ENCODE peak calls at places on chromosome 20, in eight cellular contexts. U is testis; Q is breast epithelium; E is IMR-90; C is neural progenitor cell; A is CD8-positive, alpha-beta T cell; L is dorsolateral prefrontal cortex; Z is A549. P is an unnamed sample.

GRCh38 chr20:59735917-59736316 is 131.6 kb downstream of the PHACTR3 start:
- DNase-seq in U (no peak), Q (no peak), E (no peak), C (no peak), A (no peak), L (peak), Z (no peak), P (no peak)

GRCh38 chr20:5947276-5947675 is 3.1 kb downstream of the TRMT6 start:
- DNase-seq in U (no peak), Q (no peak), E (no peak), C (no peak), A (no peak), L (no peak), Z (no peak), P (no peak)

GRCh38 chr20:54372313-54372712 is 103.1 kb upstream of the DOK5 start:
- DNase-seq in U (no peak), Q (no peak), E (no peak), C (no peak), A (no peak), L (no peak), Z (no peak), P (no peak)

GRCh38 chr20:15674253-15675145 is 898.7 kb downstream of the KIF16B start:
- DNase-seq in U (no peak), Q (no peak), E (no peak), C (no peak), A (no peak), L (no peak), Z (no peak), P (no peak)

GRCh38 chr20:7459123-7459522 is 481.1 kb downstream of the HAO1 start:
- DNase-seq in U (no peak), Q (no peak), E (no peak), C (no peak), A (no peak), L (no peak), Z (no peak), P (no peak)

GRCh38 chr20:63100401-63100925 is 93.7 kb upstream of the BHLHE23 start:
- DNase-seq in U (peak), Q (no peak), E (no peak), C (no peak), A (no peak), L (no peak), Z (no peak), P (peak)

GRCh38 chr20:63974402-63975200 is 4.8 kb downstream of the SAMD10 start:
- DNase-seq in U (no peak), Q (peak), E (peak), C (no peak), A (no peak), L (no peak), Z (peak), P (no peak)

GRCh38 chr20:1881240-1881835 is 13.9 kb upstream of the SIRPA start:
- DNase-seq in U (no peak), Q (peak), E (no peak), C (no peak), A (no peak), L (no peak), Z (no peak), P (no peak)

GRCh38 chr20:61980647-61981583 is 84.8 kb downstream of the TAF4 start:
- DNase-seq in U (peak), Q (peak), E (no peak), C (peak), A (no peak), L (no peak), Z (peak), P (no peak)

GRCh38 chr20:52234302-52235045 is 42.9 kb upstream of the ZFP64 start:
- DNase-seq in U (no peak), Q (no peak), E (no peak), C (no peak), A (no peak), L (no peak), Z (no peak), P (no peak)

GRCh38 chr20:62822788-62823651 is 6.2 kb downstream of the COL9A3 start:
- DNase-seq in U (no peak), Q (no peak), E (peak), C (peak), A (peak), L (peak), Z (peak), P (peak)

GRCh38 chr20:16922834-16923233 is 174.7 kb downstream of the OTOR start:
- DNase-seq in U (no peak), Q (no peak), E (peak), C (no peak), A (no peak), L (no peak), Z (peak), P (no peak)

GRCh38 chr20:51400051-51400926 is 142.2 kb downstream of the NFATC2 start:
- DNase-seq in U (no peak), Q (no peak), E (no peak), C (no peak), A (peak), L (no peak), Z (no peak), P (no peak)

GRCh38 chr20:44967207-44967807 is 995 bp downstream of the STK4 start:
- DNase-seq in U (no peak), Q (no peak), E (no peak), C (no peak), A (peak), L (no peak), Z (no peak), P (no peak)

DNA sequence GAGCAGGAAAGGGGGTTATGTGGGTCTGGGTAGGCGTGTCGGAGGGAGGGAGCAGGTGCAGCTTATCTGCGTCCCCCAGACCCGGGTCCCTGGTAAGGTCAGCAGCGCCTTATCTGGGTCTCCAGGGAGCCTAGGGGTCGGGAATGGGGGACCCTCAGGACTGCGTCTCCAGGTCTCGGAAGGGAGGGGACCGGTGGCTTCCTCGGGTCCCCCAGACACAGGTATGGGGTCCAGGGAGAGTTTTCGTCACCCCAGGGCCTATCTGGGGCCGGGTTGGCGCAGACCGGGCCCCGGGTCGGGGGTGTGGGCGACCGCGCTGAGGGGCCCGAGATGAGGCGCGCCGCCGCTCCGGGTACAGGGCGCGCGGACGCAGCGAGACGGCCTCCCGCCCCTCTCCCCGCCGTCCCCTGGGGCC is 325 bp downstream of the PLAGL2 start:
- DNase-seq in U (no peak), Q (no peak), E (no peak), C (peak), A (no peak), L (no peak), Z (no peak), P (no peak)
- H3K27ac ChIP-seq in U (peak), Q (peak), E (peak), C (peak), A (peak), L (peak), Z (peak), P (peak)

GRCh38 chr20:39082686-39083085 is 120.5 kb downstream of the DHX35 start:
- DNase-seq in U (no peak), Q (no peak), E (no peak), C (no peak), A (no peak), L (no peak), Z (no peak), P (no peak)
- TF ChIP-seq CTCF in U (no peak), Q (no peak), E (no peak), C (no peak), A (no peak), L (no peak), Z (no peak), P (no peak)

GRCh38 chr20:38825571-38825900 is 20.0 kb downstream of the PPP1R16B start:
- DNase-seq in U (no peak), Q (no peak), E (no peak), C (no peak), A (no peak), L (no peak), Z (no peak), P (no peak)

GRCh38 chr20:38825901-38826625 is 20.6 kb downstream of the PPP1R16B start:
- DNase-seq in U (no peak), Q (no peak), E (peak), C (peak), A (no peak), L (no peak), Z (peak), P (peak)

GRCh38 chr20:38828514-38829295 is 23.2 kb downstream of the PPP1R16B start:
- DNase-seq in U (no peak), Q (no peak), E (no peak), C (no peak), A (no peak), L (no peak), Z (no peak), P (no peak)

GRCh38 chr20:38829296-38829875 is 23.9 kb downstream of the PPP1R16B start:
- DNase-seq in U (no peak), Q (no peak), E (no peak), C (no peak), A (no peak), L (no peak), Z (no peak), P (no peak)

GRCh38 chr20:38827770-38828281 is 22.3 kb downstream of the PPP1R16B start:
- DNase-seq in U (no peak), Q (no peak), E (no peak), C (no peak), A (no peak), L (no peak), Z (no peak), P (no peak)
- H3K27ac ChIP-seq in U (no peak), Q (no peak), E (no peak), C (no peak), A (no peak), L (peak), Z (no peak), P (no peak)

GRCh38 chr20:35738410-35739179 is 3.5 kb downstream of the RBM39 start:
- DNase-seq in U (no peak), Q (no peak), E (no peak), C (no peak), A (no peak), L (no peak), Z (no peak), P (no peak)

GRCh38 chr20:35743693-35744491 is 1.8 kb upstream of the RBM39 start:
- DNase-seq in U (no peak), Q (peak), E (peak), C (no peak), A (no peak), L (no peak), Z (peak), P (peak)

GRCh38 chr20:35742741-35743523 is 872 bp upstream of the RBM39 start:
- DNase-seq in U (no peak), Q (no peak), E (no peak), C (peak), A (no peak), L (no peak), Z (peak), P (peak)

GRCh38 chr20:35739294-35740163 is 2.5 kb downstream of the RBM39 start:
- DNase-seq in U (no peak), Q (no peak), E (peak), C (peak), A (no peak), L (no peak), Z (peak), P (no peak)

DNA sequence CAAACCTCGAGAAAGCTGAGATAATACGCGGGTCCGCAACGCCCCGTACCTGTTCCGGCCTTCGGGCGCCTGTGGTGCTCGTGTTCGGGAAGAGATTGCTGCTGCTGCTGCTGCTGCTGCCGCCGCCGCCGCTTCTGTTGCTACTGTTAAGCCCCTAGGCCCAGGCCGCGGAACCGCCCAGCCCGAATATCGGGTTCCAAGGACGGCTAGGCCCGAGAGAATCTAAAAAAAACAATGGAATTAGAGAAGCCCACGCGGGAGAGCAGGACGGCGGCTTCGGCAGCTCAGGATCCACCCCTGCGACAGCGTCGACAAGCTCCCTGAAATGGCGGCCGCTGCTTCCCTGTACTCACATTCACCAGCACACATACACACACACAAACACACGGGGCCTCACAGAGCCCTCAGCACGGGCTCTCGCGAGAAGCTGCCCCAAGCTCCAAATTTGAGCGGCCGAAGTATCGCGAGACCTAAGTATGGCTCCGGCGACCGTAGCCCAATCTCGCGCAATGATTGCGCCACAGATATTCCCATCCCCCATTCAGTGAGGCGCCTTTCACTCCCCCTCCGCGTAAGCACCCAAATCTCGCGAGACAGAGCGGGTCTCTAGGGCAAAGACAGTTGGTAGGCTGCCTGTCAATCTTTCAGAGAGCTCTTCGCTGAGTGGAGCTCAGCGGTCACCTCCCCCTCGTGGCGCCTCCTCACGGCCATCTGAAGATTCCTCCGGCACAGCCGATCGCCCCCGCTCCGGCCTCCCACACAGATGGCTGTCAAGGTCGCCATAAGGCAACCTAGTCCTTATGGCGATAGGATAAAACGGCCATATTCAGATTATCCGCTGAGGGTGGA is at the start of gene RBM39:
- DNase-seq in U (peak), Q (peak), E (peak), C (peak), A (peak), L (peak), Z (peak), P (peak)
- TF ChIP-seq CTCF in U (no peak), Q (peak), E (peak), C (peak), A (peak), L (peak), Z (no peak), P (peak)

GRCh38 chr20:24519476-24519875 is 50.0 kb downstream of the SYNDIG1 start:
- DNase-seq in U (no peak), Q (no peak), E (no peak), C (no peak), A (no peak), L (no peak), Z (no peak), P (no peak)

GRCh38 chr20:24529032-24529431 is 59.6 kb downstream of the SYNDIG1 start:
- DNase-seq in U (no peak), Q (no peak), E (no peak), C (no peak), A (no peak), L (no peak), Z (no peak), P (no peak)

GRCh38 chr20:24522452-24523330 is 53.3 kb downstream of the SYNDIG1 start:
- DNase-seq in U (no peak), Q (no peak), E (no peak), C (no peak), A (no peak), L (no peak), Z (no peak), P (no peak)

DNA sequence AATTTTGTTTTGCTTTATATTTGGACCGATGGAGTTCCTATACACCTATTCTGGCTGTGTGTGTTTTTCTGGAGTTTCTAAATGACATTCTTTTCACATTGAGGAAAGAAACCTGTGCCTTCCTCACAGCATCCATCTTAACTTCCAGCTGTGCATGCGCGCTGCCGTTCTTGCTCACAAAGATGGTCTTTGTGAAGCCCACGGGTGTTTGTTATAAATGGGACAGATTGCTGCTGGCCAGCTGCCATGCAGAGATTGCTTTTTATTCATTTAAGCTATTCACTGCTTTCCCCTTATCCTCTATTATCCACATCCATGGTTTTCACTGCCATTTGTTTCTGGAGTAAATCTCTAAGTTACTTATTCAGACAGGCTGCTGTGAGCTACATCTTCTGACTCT is 54.2 kb downstream of the SYNDIG1 start:
- DNase-seq in U (no peak), Q (no peak), E (no peak), C (peak), A (no peak), L (peak), Z (no peak), P (no peak)
- H3K27ac ChIP-seq in U (no peak), Q (no peak), E (no peak), C (no peak), A (no peak), L (peak), Z (no peak), P (no peak)

GRCh38 chr20:25675161-25675560 is 21.5 kb downstream of the ZNF337 start:
- DNase-seq in U (no peak), Q (no peak), E (no peak), C (no peak), A (no peak), L (no peak), Z (no peak), P (no peak)

GRCh38 chr20:25668446-25668845 is 28.2 kb downstream of the ZNF337 start:
- DNase-seq in U (peak), Q (no peak), E (no peak), C (no peak), A (no peak), L (no peak), Z (no peak), P (no peak)

GRCh38 chr20:25672659-25673058 is 24.0 kb downstream of the ZNF337 start:
- DNase-seq in U (no peak), Q (no peak), E (no peak), C (no peak), A (no peak), L (no peak), Z (no peak), P (no peak)

GRCh38 chr20:25669826-25670422 is 26.7 kb downstream of the ZNF337 start:
- DNase-seq in U (no peak), Q (no peak), E (peak), C (peak), A (no peak), L (no peak), Z (peak), P (peak)
- TF ChIP-seq CTCF in U (no peak), Q (no peak), E (peak), C (peak), A (no peak), L (no peak), Z (no peak), P (peak)

GRCh38 chr20:47316776-47317126 is 39.7 kb downstream of the ZMYND8 start:
- DNase-seq in U (no peak), Q (no peak), E (no peak), C (no peak), A (no peak), L (no peak), Z (no peak), P (no peak)
- H3K27ac ChIP-seq in U (peak), Q (peak), E (peak), C (peak), A (no peak), L (peak), Z (peak), P (no peak)

GRCh38 chr20:58155148-58155925 is 73.1 kb downstream of the ANKRD60 start:
- DNase-seq in U (no peak), Q (no peak), E (no peak), C (no peak), A (no peak), L (no peak), Z (no peak), P (no peak)
- TF ChIP-seq CTCF in U (no peak), Q (no peak), E (no peak), C (peak), A (no peak), L (no peak), Z (no peak), P (no peak)